ENCODE peak calls at places on chromosomes 3 and 15, in five cellular contexts. S, G, X, O and T are unnamed samples. For H3K36me3 and H3K4me1, the result is how much of the 10 kb centered on the place peaks cover.

GRCh38 chr3:190533511-190534282 is 19.8 kb downstream of the IL1RAP start:
- DNase-seq in S (peak), G (no peak), X (peak), O (no peak), T (no peak)

GRCh38 chr3:194952882-194953281 is 267.2 kb downstream of the FAM43A start:
- DNase-seq in S (no peak), G (no peak), X (no peak), O (no peak), T (no peak)

GRCh38 chr15:41940441-41940857 is 31.9 kb downstream of the EHD4 start:
- DNase-seq in S (no peak), G (peak), X (no peak), O (peak), T (no peak)

GRCh38 chr15:70299931-70300858 is 202.5 kb upstream of the TLE3 start:
- DNase-seq in S (no peak), G (peak), X (no peak), O (peak), T (no peak)

GRCh38 chr3:69319652-69320051 is 66.2 kb downstream of the FRMD4B start:
- DNase-seq in S (no peak), G (no peak), X (no peak), O (no peak), T (no peak)

GRCh38 chr15:31503758-31504461 is 177.3 kb downstream of the KLF13 start:
- DNase-seq in S (no peak), G (no peak), X (peak), O (no peak), T (no peak)

GRCh38 chr15:60408438-60409105 is 10.8 kb upstream of the ANXA2 start:
- DNase-seq in S (no peak), G (no peak), X (no peak), O (no peak), T (no peak)

GRCh38 chr3:86990734-86991481 is at the start of gene VGLL3:
- DNase-seq in S (peak), G (no peak), X (peak), O (no peak), T (no peak)

GRCh38 chr3:29922990-29923746 is 642.3 kb downstream of the RBMS3 start:
- DNase-seq in S (no peak), G (no peak), X (no peak), O (no peak), T (no peak)

GRCh38 chr15:89820651-89821611 is 6.3 kb upstream of the ANPEP start:
- DNase-seq in S (no peak), G (no peak), X (no peak), O (no peak), T (no peak)

GRCh38 chr3:13043656-13044055 is 29.6 kb downstream of the IQSEC1 start:
- DNase-seq in S (no peak), G (no peak), X (no peak), O (no peak), T (no peak)

GRCh38 chr15:61226313-61227250 is 2.5 kb downstream of the RORA start:
- DNase-seq in S (no peak), G (no peak), X (no peak), O (no peak), T (no peak)

GRCh38 chr3:14764331-14765064 is 54.3 kb upstream of the FGD5 start:
- DNase-seq in S (no peak), G (no peak), X (no peak), O (no peak), T (no peak)

GRCh38 chr3:12730511-12731234 is 28.4 kb downstream of the TMEM40 start:
- DNase-seq in S (no peak), G (no peak), X (no peak), O (no peak), T (no peak)

GRCh38 chr3:120855665-120856437 is 52.2 kb upstream of the STXBP5L start:
- DNase-seq in S (peak), G (no peak), X (no peak), O (no peak), T (no peak)

GRCh38 chr3:56428667-56429066 is 39.6 kb downstream of the ERC2 start:
- DNase-seq in S (no peak), G (no peak), X (peak), O (no peak), T (no peak)

GRCh38 chr15:83166218-83166617 is 41.4 kb downstream of the HDGFL3 start:
- DNase-seq in S (no peak), G (no peak), X (no peak), O (no peak), T (no peak)

GRCh38 chr3:4531478-4532025 is 38.4 kb downstream of the ITPR1 start:
- DNase-seq in S (no peak), G (no peak), X (no peak), O (no peak), T (no peak)

GRCh38 chr3:4821975-4822374 is 157.3 kb upstream of the BHLHE40 start:
- DNase-seq in S (no peak), G (peak), X (no peak), O (peak), T (no peak)

GRCh38 chr3:132593950-132594328 is 3.1 kb upstream of the ACKR4 start:
- DNase-seq in S (no peak), G (no peak), X (no peak), O (no peak), T (no peak)

GRCh38 chr3:86782271-86782670 is 208.7 kb downstream of the VGLL3 start:
- DNase-seq in S (no peak), G (no peak), X (no peak), O (no peak), T (no peak)

GRCh38 chr15:91974321-91974720 is 120.8 kb downstream of the SLCO3A1 start:
- DNase-seq in S (no peak), G (no peak), X (no peak), O (no peak), T (no peak)

GRCh38 chr3:158804441-158804840 is 2.6 kb downstream of the MFSD1 start:
- DNase-seq in S (no peak), G (no peak), X (no peak), O (no peak), T (no peak)

GRCh38 chr3:195850857-195851531 is 39.3 kb upstream of the MUC4 start:
- DNase-seq in S (peak), G (peak), X (peak), O (peak), T (peak)

GRCh38 chr3:170893894-170894293 is 14.5 kb downstream of the EIF5A2 start:
- DNase-seq in S (no peak), G (no peak), X (no peak), O (no peak), T (no peak)

GRCh38 chr3:23909324-23909723 is 7.5 kb downstream of the NKIRAS1 start:
- DNase-seq in S (no peak), G (no peak), X (no peak), O (no peak), T (no peak)

GRCh38 chr3:23900744-23901143 is 16.0 kb downstream of the NKIRAS1 start:
- DNase-seq in S (no peak), G (no peak), X (no peak), O (no peak), T (no peak)

GRCh38 chr3:23904545-23904944 is 12.2 kb downstream of the NKIRAS1 start:
- DNase-seq in S (no peak), G (no peak), X (no peak), O (no peak), T (no peak)
- H3K36me3 ChIP-seq in S (under half), G (under half), X (under half), O (under half), T (under half)

GRCh38 chr15:63523306-63523990 is 19.1 kb downstream of the USP3 start:
- DNase-seq in S (no peak), G (no peak), X (no peak), O (no peak), T (no peak)

GRCh38 chr15:63528138-63528659 is 23.8 kb downstream of the USP3 start:
- DNase-seq in S (no peak), G (no peak), X (no peak), O (no peak), T (no peak)

GRCh38 chr15:63522143-63522531 is 17.7 kb downstream of the USP3 start:
- DNase-seq in S (no peak), G (no peak), X (no peak), O (no peak), T (no peak)

GRCh38 chr15:63521405-63522142 is 17.2 kb downstream of the USP3 start:
- DNase-seq in S (no peak), G (no peak), X (no peak), O (no peak), T (no peak)

DNA sequence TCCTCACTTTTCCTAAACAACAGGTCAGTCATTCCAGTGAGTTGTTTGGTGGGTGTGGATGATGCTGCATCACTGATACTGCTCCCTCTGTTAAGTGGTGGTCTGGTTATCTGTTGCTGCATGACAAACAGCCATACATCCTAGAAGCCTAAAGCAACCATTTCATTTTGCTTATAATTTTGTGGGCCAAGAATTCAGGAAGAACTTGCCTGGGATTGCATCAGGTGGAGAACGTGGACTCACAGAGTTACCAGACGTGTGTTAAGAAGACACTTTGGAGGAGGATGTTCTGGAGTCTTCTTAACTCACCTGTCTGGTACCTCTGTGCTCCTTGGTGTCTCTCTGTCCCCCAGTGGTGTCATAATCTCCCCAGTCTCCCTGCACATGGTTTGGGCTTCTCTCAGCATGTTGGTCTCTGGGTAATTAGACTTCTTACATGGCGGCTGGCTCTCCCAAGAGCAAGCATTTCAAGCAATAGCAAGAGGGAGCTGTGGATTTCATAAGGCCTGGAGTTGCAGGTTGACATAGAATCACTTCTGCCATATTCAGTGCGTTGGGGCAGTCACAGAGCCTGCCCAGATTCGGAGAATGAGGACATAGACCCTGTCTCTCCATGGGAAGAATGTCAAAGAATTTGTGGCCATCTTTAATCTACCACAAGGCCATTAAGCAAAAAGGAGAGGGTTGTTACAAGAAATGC is 20.1 kb downstream of the USP3 start:
- DNase-seq in S (no peak), G (no peak), X (no peak), O (no peak), T (no peak)
- H3K4me1 ChIP-seq in S (under half), G (under half), X (half or more), O (half or more), T (under half)

GRCh38 chr3:51389423-51390183 is 1.5 kb upstream of the RBM15B start:
- DNase-seq in S (no peak), G (peak), X (peak), O (peak), T (no peak)
- H3K36me3 ChIP-seq in S (under half), G (under half), X (under half), O (under half), T (under half)

DNA sequence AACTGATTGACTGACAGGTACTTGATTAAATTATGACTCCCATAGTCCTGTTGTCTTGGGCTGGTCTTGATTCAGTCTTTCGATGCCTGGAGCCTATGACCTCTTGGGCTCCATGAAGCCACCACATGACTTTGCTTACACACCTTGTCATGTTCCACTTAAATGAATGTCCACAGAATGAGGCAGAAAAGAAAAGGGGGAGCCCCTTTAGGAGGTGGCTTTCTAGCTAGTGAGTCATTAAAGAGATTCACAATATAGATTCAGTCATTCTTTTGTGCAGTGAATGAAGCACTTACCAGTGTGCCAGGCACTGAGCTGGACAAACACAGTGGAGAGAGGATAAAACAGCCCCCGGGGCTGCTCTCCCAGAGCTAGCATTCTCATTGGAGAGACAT is 17.1 kb downstream of the VIPR1 start:
- DNase-seq in S (no peak), G (no peak), X (no peak), O (no peak), T (no peak)
- H3K4me1 ChIP-seq in S (under half), G (under half), X (under half), O (under half), T (under half)

GRCh38 chr3:110528305-110529121 is 543.1 kb upstream of the NECTIN3 start:
- DNase-seq in S (no peak), G (no peak), X (no peak), O (no peak), T (no peak)
- H3K36me3 ChIP-seq in S (under half), G (under half), X (under half), O (under half), T (under half)

GRCh38 chr15:101209285-101209821 is 42.5 kb downstream of the CHSY1 start:
- DNase-seq in S (no peak), G (no peak), X (no peak), O (no peak), T (no peak)
- H3K4me1 ChIP-seq in S (under half), G (under half), X (under half), O (under half), T (half or more)

GRCh38 chr15:90948506-90948905 is 6.2 kb upstream of the RCCD1 start:
- DNase-seq in S (no peak), G (no peak), X (no peak), O (no peak), T (no peak)
- H3K36me3 ChIP-seq in S (under half), G (half or more), X (under half), O (under half), T (half or more)

DNA sequence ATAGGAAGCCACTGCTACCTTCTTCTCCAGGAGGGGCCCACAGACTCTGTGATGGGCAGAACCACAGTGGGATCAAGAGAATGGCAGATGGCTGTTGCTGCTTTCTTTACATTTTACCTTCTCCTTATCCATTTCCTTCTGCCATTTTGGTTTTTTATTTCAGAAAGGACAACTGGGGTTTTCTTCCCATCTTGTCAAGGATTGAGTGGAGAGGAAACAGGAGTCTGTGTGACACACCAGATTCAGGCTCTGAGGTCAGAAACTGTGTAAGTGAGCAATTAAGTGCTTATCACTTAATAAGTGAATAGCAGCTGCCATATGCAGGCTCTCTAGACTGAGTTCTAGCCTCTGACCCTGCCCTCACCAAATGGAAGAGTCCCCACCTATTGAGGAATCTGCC is 47.3 kb downstream of the ITGB5 start:
- DNase-seq in S (no peak), G (no peak), X (no peak), O (no peak), T (no peak)
- H3K4me1 ChIP-seq in S (under half), G (under half), X (under half), O (under half), T (half or more)